ENCODE peak calls at places on chromosomes 6 and 20, in six cellular contexts. One of them, this sample, is unnamed.

GRCh38 chr6:67567842-67568241 is 1067.2 kb upstream of the ADGRB3 start:
- DNase-seq in caudate nucleus: no peak
- DNase-seq in NCI-H510A: no peak
- DNase-seq in fibroblast of lung: no peak
- DNase-seq in iPS-NIHi11: no peak
- DNase-seq in T-cell: no peak
- DNase-seq in this sample: no peak

GRCh38 chr6:160435935-160436334 is 87.8 kb downstream of the SLC22A3 start:
- DNase-seq in T-cell: no peak
- DNase-seq in NCI-H510A: no peak
- DNase-seq in fibroblast of lung: no peak
- DNase-seq in iPS-NIHi11: no peak
- DNase-seq in caudate nucleus: no peak
- DNase-seq in this sample: no peak

GRCh38 chr6:108368431-108369030 is 73.7 kb downstream of the AFG1L start:
- DNase-seq in iPS-NIHi11: no peak
- DNase-seq in NCI-H510A: no peak
- DNase-seq in caudate nucleus: no peak
- DNase-seq in T-cell: no peak
- DNase-seq in fibroblast of lung: no peak
- DNase-seq in this sample: no peak

GRCh38 chr6:21666788-21667681 is 73.5 kb downstream of the SOX4 start:
- DNase-seq in NCI-H510A: peak; percentile 22
- DNase-seq in caudate nucleus: no peak
- DNase-seq in fibroblast of lung: peak; percentile 50
- DNase-seq in iPS-NIHi11: peak; percentile 20
- DNase-seq in T-cell: no peak
- DNase-seq in this sample: no peak

GRCh38 chr20:38387953-38388352 is 41.7 kb downstream of the LBP start:
- DNase-seq in caudate nucleus: no peak
- DNase-seq in T-cell: no peak
- DNase-seq in fibroblast of lung: no peak
- DNase-seq in NCI-H510A: no peak
- DNase-seq in iPS-NIHi11: peak; percentile 23
- DNase-seq in this sample: no peak

GRCh38 chr20:46169245-46170171 is 51.4 kb downstream of the CD40 start:
- DNase-seq in iPS-NIHi11: no peak
- DNase-seq in caudate nucleus: no peak
- DNase-seq in T-cell: no peak
- DNase-seq in NCI-H510A: no peak
- DNase-seq in fibroblast of lung: no peak
- DNase-seq in this sample: no peak

GRCh38 chr6:64221776-64222175 is 586.2 kb downstream of the PHF3 start:
- DNase-seq in T-cell: no peak
- DNase-seq in caudate nucleus: no peak
- DNase-seq in fibroblast of lung: peak; percentile 1
- DNase-seq in NCI-H510A: no peak
- DNase-seq in iPS-NIHi11: no peak
- DNase-seq in this sample: no peak

GRCh38 chr6:141467881-141468280 is 664.8 kb upstream of the GJE1 start:
- DNase-seq in fibroblast of lung: peak; percentile 92
- DNase-seq in T-cell: no peak
- DNase-seq in NCI-H510A: no peak
- DNase-seq in caudate nucleus: no peak
- DNase-seq in iPS-NIHi11: no peak
- DNase-seq in this sample: no peak

GRCh38 chr6:15387118-15387517 is 141.2 kb downstream of the JARID2 start:
- DNase-seq in iPS-NIHi11: no peak
- DNase-seq in T-cell: no peak
- DNase-seq in NCI-H510A: no peak
- DNase-seq in fibroblast of lung: peak; percentile 83
- DNase-seq in caudate nucleus: no peak
- DNase-seq in this sample: no peak

GRCh38 chr6:168415993-168416530 is 24.9 kb upstream of the SMOC2 start:
- DNase-seq in fibroblast of lung: no peak
- DNase-seq in iPS-NIHi11: no peak
- DNase-seq in caudate nucleus: no peak
- DNase-seq in T-cell: no peak
- DNase-seq in NCI-H510A: no peak
- DNase-seq in this sample: no peak

GRCh38 chr6:2731281-2731909 is 19.3 kb downstream of the MYLK4 start:
- DNase-seq in fibroblast of lung: peak; percentile 64
- DNase-seq in T-cell: no peak
- DNase-seq in iPS-NIHi11: peak; percentile 43
- DNase-seq in caudate nucleus: no peak
- DNase-seq in NCI-H510A: no peak
- DNase-seq in this sample: no peak

GRCh38 chr20:11057624-11058023 is 383.8 kb upstream of the JAG1 start:
- DNase-seq in T-cell: no peak
- DNase-seq in iPS-NIHi11: no peak
- DNase-seq in NCI-H510A: no peak
- DNase-seq in fibroblast of lung: peak; percentile 7
- DNase-seq in caudate nucleus: no peak
- DNase-seq in this sample: no peak

GRCh38 chr6:56664007-56664406 is 21.3 kb upstream of the DST start:
- DNase-seq in iPS-NIHi11: no peak
- DNase-seq in caudate nucleus: no peak
- DNase-seq in fibroblast of lung: no peak
- DNase-seq in T-cell: no peak
- DNase-seq in NCI-H510A: no peak
- DNase-seq in this sample: no peak

GRCh38 chr20:63508072-63508768 is 9.3 kb upstream of the EEF1A2 start:
- DNase-seq in NCI-H510A: no peak
- DNase-seq in fibroblast of lung: no peak
- DNase-seq in T-cell: no peak
- DNase-seq in caudate nucleus: no peak
- DNase-seq in iPS-NIHi11: no peak
- DNase-seq in this sample: no peak

GRCh38 chr20:54122189-54122588 is 51.6 kb downstream of the CYP24A1 start:
- DNase-seq in T-cell: no peak
- DNase-seq in caudate nucleus: no peak
- DNase-seq in fibroblast of lung: peak; percentile 84
- DNase-seq in iPS-NIHi11: no peak
- DNase-seq in NCI-H510A: no peak
- DNase-seq in this sample: no peak

GRCh38 chr6:32087574-32088486 is 21.3 kb downstream of the TNXB start:
- DNase-seq in fibroblast of lung: peak; percentile 48
- DNase-seq in NCI-H510A: peak; percentile 57
- DNase-seq in caudate nucleus: peak; percentile 18
- DNase-seq in iPS-NIHi11: peak; percentile 91
- DNase-seq in T-cell: peak; percentile 64
- DNase-seq in this sample: peak; percentile 43

GRCh38 chr6:158631678-158632537 is 12.6 kb downstream of the DYNLT1 start:
- DNase-seq in T-cell: no peak
- DNase-seq in NCI-H510A: no peak
- DNase-seq in fibroblast of lung: peak; percentile 91
- DNase-seq in iPS-NIHi11: no peak
- DNase-seq in caudate nucleus: no peak
- DNase-seq in this sample: no peak

GRCh38 chr6:7154341-7155139 is 46.8 kb downstream of the RREB1 start:
- DNase-seq in NCI-H510A: no peak
- DNase-seq in caudate nucleus: no peak
- DNase-seq in iPS-NIHi11: no peak
- DNase-seq in T-cell: no peak
- DNase-seq in fibroblast of lung: no peak
- DNase-seq in this sample: no peak

This sample was measured in CD4-positive, CD25-positive, alpha-beta regulatory T cell.